ENCODE peak calls at places on chromosomes 13 and 19, in ten cellular contexts. One of them, this sample, is unnamed. For H3K4me1 and H3K27me3, the result is how much of the 10 kb centered on the place peaks cover.

GRCh38 chr13:111344471-111345191 is 24.2 kb downstream of the TEX29 start:
- DNase-seq in thyroid gland: peak
- DNase-seq in hepatocyte: peak
- DNase-seq in right lobe of liver: no peak
- DNase-seq in psoas muscle: peak
- DNase-seq in fibroblast of lung: peak
- DNase-seq in heart right ventricle: no peak
- DNase-seq in K562: peak
- DNase-seq in endothelial cell of umbilical vein: no peak
- DNase-seq in body of pancreas: peak
- DNase-seq in this sample: no peak

GRCh38 chr13:65342938-65343337 is 1887.2 kb downstream of the PCDH9 start:
- DNase-seq in thyroid gland: no peak
- DNase-seq in fibroblast of lung: peak
- DNase-seq in heart right ventricle: no peak
- DNase-seq in right lobe of liver: no peak
- DNase-seq in body of pancreas: no peak
- DNase-seq in hepatocyte: no peak
- DNase-seq in endothelial cell of umbilical vein: no peak
- DNase-seq in psoas muscle: no peak
- DNase-seq in K562: no peak
- DNase-seq in this sample: no peak

GRCh38 chr13:40539954-40540706 is 126.3 kb downstream of the FOXO1 start:
- DNase-seq in thyroid gland: no peak
- DNase-seq in body of pancreas: peak
- DNase-seq in fibroblast of lung: peak
- DNase-seq in hepatocyte: peak
- DNase-seq in heart right ventricle: no peak
- DNase-seq in psoas muscle: no peak
- DNase-seq in K562: no peak
- DNase-seq in endothelial cell of umbilical vein: peak
- DNase-seq in right lobe of liver: no peak
- DNase-seq in this sample: no peak

GRCh38 chr13:47499358-47500150 is 501.5 kb downstream of the SUCLA2 start:
- DNase-seq in thyroid gland: no peak
- DNase-seq in hepatocyte: peak
- DNase-seq in right lobe of liver: no peak
- DNase-seq in psoas muscle: no peak
- DNase-seq in body of pancreas: no peak
- DNase-seq in heart right ventricle: no peak
- DNase-seq in fibroblast of lung: peak
- DNase-seq in K562: no peak
- DNase-seq in endothelial cell of umbilical vein: no peak
- DNase-seq in this sample: no peak

GRCh38 chr19:3954107-3954506 is 16.8 kb downstream of the DAPK3 start:
- DNase-seq in hepatocyte: no peak
- DNase-seq in endothelial cell of umbilical vein: no peak
- DNase-seq in body of pancreas: no peak
- DNase-seq in psoas muscle: no peak
- DNase-seq in right lobe of liver: no peak
- DNase-seq in heart right ventricle: no peak
- DNase-seq in K562: no peak
- DNase-seq in fibroblast of lung: no peak
- DNase-seq in thyroid gland: no peak
- DNase-seq in this sample: no peak

GRCh38 chr19:33794578-33795369 is 1.9 kb upstream of the KCTD15 start:
- DNase-seq in thyroid gland: peak
- DNase-seq in body of pancreas: no peak
- DNase-seq in heart right ventricle: peak
- DNase-seq in hepatocyte: no peak
- DNase-seq in psoas muscle: no peak
- DNase-seq in endothelial cell of umbilical vein: no peak
- DNase-seq in fibroblast of lung: peak
- DNase-seq in right lobe of liver: peak
- DNase-seq in K562: no peak
- DNase-seq in this sample: no peak

GRCh38 chr19:15265849-15266248 is 33.6 kb upstream of the EPHX3 start:
- DNase-seq in psoas muscle: peak
- DNase-seq in fibroblast of lung: peak
- DNase-seq in heart right ventricle: peak
- DNase-seq in body of pancreas: peak
- DNase-seq in thyroid gland: peak
- DNase-seq in right lobe of liver: peak
- DNase-seq in endothelial cell of umbilical vein: peak
- DNase-seq in K562: no peak
- DNase-seq in hepatocyte: peak
- DNase-seq in this sample: peak

GRCh38 chr13:77896536-77896935 is 22.1 kb downstream of the EDNRB start:
- DNase-seq in hepatocyte: no peak
- DNase-seq in fibroblast of lung: peak
- DNase-seq in right lobe of liver: no peak
- DNase-seq in endothelial cell of umbilical vein: peak
- DNase-seq in heart right ventricle: no peak
- DNase-seq in K562: no peak
- DNase-seq in body of pancreas: peak
- DNase-seq in thyroid gland: no peak
- DNase-seq in psoas muscle: no peak
- DNase-seq in this sample: no peak

GRCh38 chr13:42653694-42654093 is 79.7 kb downstream of the TNFSF11 start:
- DNase-seq in right lobe of liver: no peak
- DNase-seq in psoas muscle: no peak
- DNase-seq in K562: no peak
- DNase-seq in hepatocyte: no peak
- DNase-seq in endothelial cell of umbilical vein: no peak
- DNase-seq in body of pancreas: no peak
- DNase-seq in heart right ventricle: no peak
- DNase-seq in fibroblast of lung: no peak
- DNase-seq in thyroid gland: no peak
- DNase-seq in this sample: no peak

GRCh38 chr13:81487151-81487550 is 1146.2 kb upstream of the SPRY2 start:
- DNase-seq in heart right ventricle: no peak
- DNase-seq in fibroblast of lung: no peak
- DNase-seq in thyroid gland: no peak
- DNase-seq in K562: no peak
- DNase-seq in body of pancreas: peak
- DNase-seq in psoas muscle: no peak
- DNase-seq in right lobe of liver: no peak
- DNase-seq in hepatocyte: peak
- DNase-seq in endothelial cell of umbilical vein: no peak
- DNase-seq in this sample: peak

GRCh38 chr13:95355491-95355890 is 54.2 kb upstream of the ABCC4 start:
- DNase-seq in hepatocyte: peak
- DNase-seq in K562: no peak
- DNase-seq in psoas muscle: no peak
- DNase-seq in fibroblast of lung: peak
- DNase-seq in thyroid gland: no peak
- DNase-seq in body of pancreas: no peak
- DNase-seq in heart right ventricle: no peak
- DNase-seq in right lobe of liver: no peak
- DNase-seq in endothelial cell of umbilical vein: peak
- DNase-seq in this sample: no peak

GRCh38 chr19:32197896-32198882 is 147.2 kb upstream of the ZNF507 start:
- DNase-seq in K562: no peak
- DNase-seq in hepatocyte: no peak
- DNase-seq in body of pancreas: no peak
- DNase-seq in fibroblast of lung: no peak
- DNase-seq in right lobe of liver: no peak
- DNase-seq in thyroid gland: no peak
- DNase-seq in psoas muscle: no peak
- DNase-seq in heart right ventricle: no peak
- DNase-seq in endothelial cell of umbilical vein: no peak
- DNase-seq in this sample: no peak

GRCh38 chr13:112818040-112818697 is 128.3 kb downstream of the ATP11A start:
- DNase-seq in body of pancreas: no peak
- DNase-seq in thyroid gland: no peak
- DNase-seq in K562: no peak
- DNase-seq in fibroblast of lung: no peak
- DNase-seq in psoas muscle: no peak
- DNase-seq in hepatocyte: no peak
- DNase-seq in heart right ventricle: no peak
- DNase-seq in endothelial cell of umbilical vein: no peak
- DNase-seq in right lobe of liver: no peak
- DNase-seq in this sample: no peak
- H3K4me1 ChIP-seq in body of pancreas: under half
- H3K4me1 ChIP-seq in thyroid gland: under half
- H3K4me1 ChIP-seq in K562: under half
- H3K4me1 ChIP-seq in fibroblast of lung: under half
- H3K4me1 ChIP-seq in psoas muscle: under half
- H3K4me1 ChIP-seq in hepatocyte: under half
- H3K4me1 ChIP-seq in heart right ventricle: under half
- H3K4me1 ChIP-seq in endothelial cell of umbilical vein: under half
- H3K4me1 ChIP-seq in right lobe of liver: under half
- H3K4me1 ChIP-seq in this sample: under half

DNA sequence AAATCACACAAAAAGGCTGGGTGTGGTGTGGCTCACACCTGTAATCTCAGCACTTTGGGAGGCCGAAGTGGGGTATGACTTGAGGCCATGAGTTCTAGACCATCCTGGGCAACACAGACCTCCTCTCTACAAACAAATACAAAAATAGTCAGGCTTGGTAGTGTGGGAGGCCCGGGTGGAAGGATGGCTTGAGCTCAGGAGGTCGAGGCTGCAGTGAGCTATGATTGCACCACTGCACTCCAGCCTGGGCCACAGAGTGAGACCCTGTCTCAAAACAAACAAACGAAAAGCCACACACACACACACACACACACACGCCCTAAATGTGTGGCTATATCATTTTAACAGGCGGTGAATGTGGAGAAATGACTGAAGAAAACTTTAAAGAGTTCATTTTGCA is 904 bp upstream of the ZNF557 start:
- DNase-seq in body of pancreas: no peak
- DNase-seq in hepatocyte: no peak
- DNase-seq in K562: no peak
- DNase-seq in psoas muscle: no peak
- DNase-seq in right lobe of liver: no peak
- DNase-seq in thyroid gland: no peak
- DNase-seq in fibroblast of lung: no peak
- DNase-seq in heart right ventricle: no peak
- DNase-seq in endothelial cell of umbilical vein: no peak
- DNase-seq in this sample: no peak
- H3K4me3 ChIP-seq in body of pancreas: no peak
- H3K4me3 ChIP-seq in hepatocyte: no peak
- H3K4me3 ChIP-seq in K562: peak
- H3K4me3 ChIP-seq in psoas muscle: peak
- H3K4me3 ChIP-seq in right lobe of liver: no peak
- H3K4me3 ChIP-seq in thyroid gland: no peak
- H3K4me3 ChIP-seq in fibroblast of lung: no peak
- H3K4me3 ChIP-seq in heart right ventricle: peak
- H3K4me3 ChIP-seq in endothelial cell of umbilical vein: no peak
- H3K4me3 ChIP-seq in this sample: peak

GRCh38 chr19:5356918-5357317 is 16.3 kb upstream of the PTPRS start:
- DNase-seq in thyroid gland: no peak
- DNase-seq in right lobe of liver: no peak
- DNase-seq in fibroblast of lung: no peak
- DNase-seq in K562: no peak
- DNase-seq in heart right ventricle: no peak
- DNase-seq in body of pancreas: no peak
- DNase-seq in hepatocyte: no peak
- DNase-seq in endothelial cell of umbilical vein: no peak
- DNase-seq in psoas muscle: no peak
- DNase-seq in this sample: no peak
- H3K27me3 ChIP-seq in thyroid gland: under half
- H3K27me3 ChIP-seq in right lobe of liver: under half
- H3K27me3 ChIP-seq in fibroblast of lung: under half
- H3K27me3 ChIP-seq in K562: under half
- H3K27me3 ChIP-seq in heart right ventricle: under half
- H3K27me3 ChIP-seq in body of pancreas: under half
- H3K27me3 ChIP-seq in hepatocyte: under half
- H3K27me3 ChIP-seq in endothelial cell of umbilical vein: under half
- H3K27me3 ChIP-seq in psoas muscle: under half
- H3K27me3 ChIP-seq in this sample: under half

GRCh38 chr19:19033426-19034203 is at the start of the genes ARMC6 and SUGP2:
- DNase-seq in body of pancreas: peak
- DNase-seq in thyroid gland: peak
- DNase-seq in K562: peak
- DNase-seq in right lobe of liver: peak
- DNase-seq in endothelial cell of umbilical vein: peak
- DNase-seq in hepatocyte: peak
- DNase-seq in psoas muscle: peak
- DNase-seq in fibroblast of lung: peak
- DNase-seq in heart right ventricle: peak
- DNase-seq in this sample: peak
- H3K4me1 ChIP-seq in body of pancreas: under half
- H3K4me1 ChIP-seq in thyroid gland: under half
- H3K4me1 ChIP-seq in K562: under half
- H3K4me1 ChIP-seq in right lobe of liver: under half
- H3K4me1 ChIP-seq in endothelial cell of umbilical vein: under half
- H3K4me1 ChIP-seq in hepatocyte: under half
- H3K4me1 ChIP-seq in psoas muscle: under half
- H3K4me1 ChIP-seq in fibroblast of lung: under half
- H3K4me1 ChIP-seq in heart right ventricle: under half
- H3K4me1 ChIP-seq in this sample: under half

GRCh38 chr13:24269803-24270202 is 39.6 kb upstream of the C1QTNF9 start:
- DNase-seq in right lobe of liver: no peak
- DNase-seq in K562: no peak
- DNase-seq in hepatocyte: no peak
- DNase-seq in endothelial cell of umbilical vein: no peak
- DNase-seq in body of pancreas: no peak
- DNase-seq in fibroblast of lung: peak
- DNase-seq in psoas muscle: no peak
- DNase-seq in thyroid gland: no peak
- DNase-seq in heart right ventricle: no peak
- DNase-seq in this sample: no peak
- H3K4me3 ChIP-seq in right lobe of liver: no peak
- H3K4me3 ChIP-seq in K562: no peak
- H3K4me3 ChIP-seq in hepatocyte: no peak
- H3K4me3 ChIP-seq in endothelial cell of umbilical vein: no peak
- H3K4me3 ChIP-seq in body of pancreas: no peak
- H3K4me3 ChIP-seq in fibroblast of lung: no peak
- H3K4me3 ChIP-seq in psoas muscle: no peak
- H3K4me3 ChIP-seq in thyroid gland: no peak
- H3K4me3 ChIP-seq in heart right ventricle: no peak
- H3K4me3 ChIP-seq in this sample: no peak

GRCh38 chr13:43934273-43934672 is 54.6 kb downstream of the LACC1 start:
- DNase-seq in fibroblast of lung: peak
- DNase-seq in thyroid gland: no peak
- DNase-seq in K562: no peak
- DNase-seq in psoas muscle: no peak
- DNase-seq in hepatocyte: no peak
- DNase-seq in heart right ventricle: no peak
- DNase-seq in right lobe of liver: no peak
- DNase-seq in body of pancreas: no peak
- DNase-seq in endothelial cell of umbilical vein: no peak
- DNase-seq in this sample: no peak
- H3K27me3 ChIP-seq in fibroblast of lung: under half
- H3K27me3 ChIP-seq in thyroid gland: under half
- H3K27me3 ChIP-seq in K562: under half
- H3K27me3 ChIP-seq in psoas muscle: under half
- H3K27me3 ChIP-seq in hepatocyte: under half
- H3K27me3 ChIP-seq in heart right ventricle: under half
- H3K27me3 ChIP-seq in right lobe of liver: under half
- H3K27me3 ChIP-seq in body of pancreas: under half
- H3K27me3 ChIP-seq in endothelial cell of umbilical vein: under half
- H3K27me3 ChIP-seq in this sample: under half

DNA sequence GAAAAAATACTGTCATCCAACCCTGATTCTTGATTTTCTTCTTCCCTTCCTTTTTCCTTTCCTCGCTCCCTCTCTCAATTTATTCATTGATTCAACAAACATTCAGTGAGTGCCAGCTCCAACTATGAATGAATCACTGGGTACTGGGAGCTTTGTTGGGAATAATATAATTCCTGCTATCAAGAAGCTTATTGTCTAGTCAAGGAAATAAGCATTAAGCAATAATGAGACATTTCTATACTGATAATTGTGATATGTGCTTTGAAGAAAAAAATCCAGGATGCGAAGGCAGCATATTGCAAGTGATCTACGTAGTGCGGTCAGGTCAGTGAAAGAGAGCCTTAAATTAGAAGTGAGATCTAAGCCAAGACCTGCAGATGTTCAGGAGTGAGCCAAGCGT is 253.6 kb downstream of the LHFPL6 start:
- DNase-seq in fibroblast of lung: peak
- DNase-seq in thyroid gland: no peak
- DNase-seq in heart right ventricle: no peak
- DNase-seq in endothelial cell of umbilical vein: no peak
- DNase-seq in psoas muscle: no peak
- DNase-seq in K562: no peak
- DNase-seq in hepatocyte: no peak
- DNase-seq in right lobe of liver: no peak
- DNase-seq in body of pancreas: no peak
- DNase-seq in this sample: no peak
- H3K4me1 ChIP-seq in fibroblast of lung: under half
- H3K4me1 ChIP-seq in thyroid gland: under half
- H3K4me1 ChIP-seq in heart right ventricle: under half
- H3K4me1 ChIP-seq in endothelial cell of umbilical vein: under half
- H3K4me1 ChIP-seq in psoas muscle: under half
- H3K4me1 ChIP-seq in K562: under half
- H3K4me1 ChIP-seq in hepatocyte: under half
- H3K4me1 ChIP-seq in right lobe of liver: under half
- H3K4me1 ChIP-seq in body of pancreas: under half
- H3K4me1 ChIP-seq in this sample: under half

This sample was measured in BE2C.